ENCODE peak calls at places on chromosomes 1 and 21, in eight cellular contexts. P is left lung; F is endothelial cell of umbilical vein; N is K562; D is effector memory CD4-positive, alpha-beta T cell; K is pancreas; H is PC-9; X is H7. T is an unnamed sample.

GRCh38 chr1:161763522-161764098 is 2.5 kb upstream of the ATF6 start:
- DNase-seq in X (peak; percentile 53), H (no peak), N (peak; percentile 45), D (no peak), F (peak; percentile 32), P (no peak), K (no peak), T (peak; percentile 76)

GRCh38 chr1:204697893-204698292 is 12.4 kb upstream of the LRRN2 start:
- DNase-seq in H (no peak), D (no peak), X (no peak), P (no peak), K (no peak), F (no peak), N (no peak), T (no peak)

GRCh38 chr1:193545171-193545570 is 358.8 kb upstream of the B3GALT2 start:
- DNase-seq in F (no peak), K (no peak), D (no peak), N (no peak), X (no peak), P (no peak), H (no peak), T (no peak)

GRCh38 chr1:164559342-164560070 is 522 bp downstream of the PBX1 start:
- DNase-seq in F (peak; percentile 44), H (peak; percentile 5), X (peak; percentile 65), N (no peak), K (peak; percentile 15), D (no peak), P (peak; percentile 76), T (no peak)

GRCh38 chr1:63454269-63454668 is 68.8 kb downstream of the ITGB3BP start:
- DNase-seq in K (no peak), F (peak; percentile 11), D (no peak), H (no peak), P (no peak), X (no peak), N (no peak), T (no peak)

GRCh38 chr1:230120949-230121381 is 53.9 kb downstream of the GALNT2 start:
- DNase-seq in F (peak; percentile 17), K (no peak), X (peak; percentile 75), D (no peak), N (no peak), H (no peak), P (no peak), T (no peak)

GRCh38 chr1:179933219-179933618 is 21.4 kb upstream of the CEP350 start:
- DNase-seq in D (no peak), X (no peak), N (no peak), K (no peak), F (no peak), H (no peak), P (no peak), T (no peak)

GRCh38 chr1:226550671-226551041 is 2.1 kb downstream of the STUM start:
- DNase-seq in H (no peak), X (no peak), D (no peak), F (no peak), P (no peak), K (no peak), N (no peak), T (no peak)

GRCh38 chr1:95005584-95005983 is 67.2 kb downstream of the ALG14 start:
- DNase-seq in X (no peak), D (no peak), F (no peak), K (no peak), P (no peak), N (peak; percentile 57), H (no peak), T (no peak)

GRCh38 chr21:14620152-14620551 is 74.0 kb upstream of the SAMSN1 start:
- DNase-seq in D (no peak), P (no peak), K (no peak), X (no peak), N (no peak), H (no peak), F (no peak), T (no peak)

GRCh38 chr1:160460683-160461287 is 60.4 kb downstream of the VANGL2 start:
- DNase-seq in X (no peak), F (peak; percentile 10), N (no peak), K (no peak), D (no peak), P (no peak), H (no peak), T (peak; percentile 22)

GRCh38 chr1:177927021-177927596 is 42.7 kb downstream of the SEC16B start:
- DNase-seq in D (no peak), P (no peak), X (no peak), F (peak; percentile 83), K (no peak), H (no peak), N (no peak), T (no peak)

GRCh38 chr1:58060548-58061170 is 485.9 kb downstream of the OMA1 start:
- DNase-seq in X (no peak), D (no peak), P (no peak), N (no peak), H (no peak), K (no peak), F (no peak), T (no peak)

GRCh38 chr1:87794788-87795614 is 466.3 kb downstream of the LMO4 start:
- DNase-seq in D (no peak), F (peak; percentile 62), N (no peak), H (peak; percentile 54), P (no peak), X (no peak), K (no peak), T (no peak)

GRCh38 chr1:30756545-30757195 is 904 bp downstream of the LAPTM5 start:
- DNase-seq in P (peak; percentile 93), K (peak; percentile 12), D (peak; percentile 73), X (no peak), N (peak; percentile 78), H (peak; percentile 84), F (peak; percentile 49), T (peak; percentile 59)

GRCh38 chr1:209689484-209689883 is 14.3 kb downstream of the G0S2 start:
- DNase-seq in K (no peak), P (no peak), X (no peak), N (no peak), D (no peak), H (no peak), F (no peak), T (no peak)

GRCh38 chr1:226407497-226408284 is at the start of gene PARP1:
- DNase-seq in X (peak; percentile 98), D (peak; percentile 85), H (peak; percentile 96), F (peak; percentile 86), N (peak; percentile 98), K (peak; percentile 90), P (peak; percentile 97), T (peak; percentile 94)

GRCh38 chr1:225469051-225469450 is 41.2 kb upstream of the LBR start:
- DNase-seq in D (no peak), H (no peak), K (no peak), X (no peak), P (no peak), N (no peak), F (no peak), T (no peak)

GRCh38 chr1:67952071-67952470 is 98.4 kb downstream of the DIRAS3 start:
- DNase-seq in K (no peak), H (no peak), N (no peak), X (no peak), D (no peak), F (peak; percentile 23), P (no peak), T (no peak)

GRCh38 chr1:67947114-67947513 is 103.3 kb downstream of the DIRAS3 start:
- DNase-seq in P (no peak), H (no peak), X (no peak), F (peak; percentile 70), K (no peak), N (no peak), D (no peak), T (no peak)

GRCh38 chr1:67945733-67946374 is 104.6 kb downstream of the DIRAS3 start:
- DNase-seq in F (no peak), P (no peak), X (no peak), D (no peak), K (no peak), N (no peak), H (no peak), T (no peak)

GRCh38 chr1:67953301-67953700 is 97.1 kb downstream of the DIRAS3 start:
- DNase-seq in D (no peak), P (no peak), K (no peak), H (no peak), F (peak; percentile 74), N (no peak), X (no peak), T (no peak)

GRCh38 chr1:67948155-67949075 is 102.0 kb downstream of the DIRAS3 start:
- DNase-seq in K (no peak), F (no peak), H (no peak), P (no peak), N (no peak), D (no peak), X (no peak), T (no peak)
- H3K4me3 ChIP-seq in K (no peak overlapping the region), F (no peak overlapping the region), H (no peak overlapping the region), P (no peak overlapping the region), N (no peak overlapping the region), D (no peak overlapping the region), X (no peak overlapping the region), T (no peak overlapping the region)

GRCh38 chr1:206890690-206891089 is 6.6 kb upstream of the IL24 start:
- DNase-seq in X (no peak), F (no peak), N (no peak), D (no peak), P (no peak), H (no peak), K (no peak), T (no peak)
- H3K4me3 ChIP-seq in X (no peak overlapping the region), F (no peak overlapping the region), N (no peak overlapping the region), D (no peak overlapping the region), P (no peak overlapping the region), H (no peak overlapping the region), K (no peak overlapping the region), T (peak overlapping the region; percentile 6)

DNA sequence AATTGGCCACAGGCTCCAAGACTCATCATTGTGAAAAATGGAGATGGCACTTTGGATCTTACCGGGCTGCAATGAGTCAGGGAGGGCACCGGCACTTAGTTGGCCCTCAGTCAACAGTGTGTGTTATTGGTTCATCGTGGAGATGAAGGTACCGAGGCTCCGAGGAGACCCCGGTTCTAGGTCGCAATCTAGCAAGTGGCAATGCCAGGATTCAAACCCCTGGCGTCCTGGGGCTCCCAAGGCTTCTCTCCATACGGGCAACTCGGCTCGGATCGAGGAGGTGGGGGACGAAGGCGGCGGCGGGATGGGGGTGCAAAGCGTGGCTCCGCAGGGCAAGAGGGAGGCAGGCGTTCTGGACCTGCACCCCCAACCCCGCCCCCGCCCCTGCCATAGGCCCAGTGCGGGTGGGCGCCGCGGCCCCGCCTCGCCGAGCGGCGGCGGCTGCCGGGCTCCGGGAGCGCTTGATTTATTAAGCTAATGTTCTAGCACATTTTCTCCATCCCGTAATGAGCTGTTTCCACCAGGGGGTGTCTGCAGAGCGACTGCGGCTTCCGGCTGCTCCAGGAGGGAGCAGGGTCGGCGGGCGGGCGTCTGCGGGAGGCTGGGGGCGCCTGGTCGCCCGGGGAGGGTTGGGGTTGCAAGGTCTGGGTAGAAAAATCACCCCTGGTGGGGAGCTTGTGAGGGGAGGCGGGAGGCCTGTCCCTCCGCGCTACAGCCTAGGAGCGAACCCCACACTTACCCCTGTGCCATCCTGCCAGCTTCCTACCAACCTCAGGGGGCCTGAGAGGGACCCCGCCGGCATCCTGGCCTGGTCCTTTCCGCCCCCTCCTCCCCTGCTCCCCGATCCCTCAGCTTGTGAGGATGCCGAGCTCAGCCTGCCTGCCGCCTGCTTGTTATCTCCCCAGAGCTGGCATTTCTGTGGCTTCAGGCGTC is 48.7 kb upstream of the ACOT11 start:
- DNase-seq in X (peak; percentile 87), F (peak; percentile 43), H (peak; percentile 50), P (no peak), N (peak; percentile 59), K (no peak), D (no peak), T (no peak)
- H3K4me3 ChIP-seq in X (peak overlapping the region; percentile 48), F (peak overlapping the region; percentile 17), H (no peak overlapping the region), P (peak overlapping the region; percentile 16), N (peak overlapping the region; percentile 33), K (peak overlapping the region; percentile 29), D (peak overlapping the region; percentile 48), T (no peak overlapping the region)

GRCh38 chr1:15158506-15159165 is 5.1 kb downstream of the TMEM51 start:
- DNase-seq in P (no peak), X (no peak), F (no peak), K (no peak), D (no peak), H (no peak), N (no peak), T (no peak)
- H3K4me3 ChIP-seq in P (no peak overlapping the region), X (no peak overlapping the region), F (no peak overlapping the region), K (no peak overlapping the region), D (no peak overlapping the region), H (no peak overlapping the region), N (no peak overlapping the region), T (no peak overlapping the region)